ENCODE peak calls at places on chromosome 10, in eight cellular contexts. U is CD8-positive, alpha-beta T cell; X is GM23338; G is Peyer's patch; M is hepatocyte; H is left ventricle myocardium inferior; Z is PC-9; T is right lobe of liver. F is an unnamed sample. For H3K27me3 and H3K36me3, the result is how much of the 10 kb centered on the place peaks cover.

GRCh38 chr10:72315054-72315453 is 39.7 kb downstream of the DNAJB12 start:
- DNase-seq in U (no peak), X (peak), G (no peak), M (peak), H (no peak), Z (no peak), T (no peak), F (no peak)

GRCh38 chr10:86074294-86074693 is 292.3 kb downstream of the GRID1 start:
- DNase-seq in U (no peak), X (no peak), G (no peak), M (no peak), H (no peak), Z (no peak), T (no peak), F (no peak)

GRCh38 chr10:30057421-30057841 is 2.0 kb downstream of the JCAD start:
- DNase-seq in U (no peak), X (no peak), G (no peak), M (no peak), H (no peak), Z (peak), T (no peak), F (no peak)

GRCh38 chr10:107163904-107164861 is at the start of gene SORCS1:
- DNase-seq in U (no peak), X (peak), G (peak), M (peak), H (peak), Z (no peak), T (peak), F (peak)

GRCh38 chr10:13062813-13063212 is 37.1 kb upstream of the OPTN start:
- DNase-seq in U (no peak), X (no peak), G (no peak), M (no peak), H (no peak), Z (no peak), T (no peak), F (no peak)

GRCh38 chr10:22980822-22981221 is 53.0 kb downstream of the ARMC3 start:
- DNase-seq in U (no peak), X (no peak), G (no peak), M (no peak), H (no peak), Z (no peak), T (no peak), F (no peak)

GRCh38 chr10:30182191-30183075 is 123.0 kb upstream of the JCAD start:
- DNase-seq in U (no peak), X (no peak), G (no peak), M (peak), H (no peak), Z (peak), T (no peak), F (no peak)

GRCh38 chr10:121974019-121974534 is 940 bp downstream of the NSMCE4A start:
- DNase-seq in U (peak), X (peak), G (no peak), M (no peak), H (no peak), Z (no peak), T (no peak), F (no peak)

GRCh38 chr10:78458983-78459638 is 425.4 kb downstream of the RPS24 start:
- DNase-seq in U (no peak), X (no peak), G (no peak), M (peak), H (no peak), Z (peak), T (peak), F (no peak)

GRCh38 chr10:58666024-58666423 is 153.4 kb downstream of the BICC1 start:
- DNase-seq in U (peak), X (no peak), G (no peak), M (peak), H (no peak), Z (no peak), T (peak), F (no peak)

GRCh38 chr10:663844-664243 is 25.6 kb downstream of the DIP2C start:
- DNase-seq in U (no peak), X (no peak), G (no peak), M (no peak), H (no peak), Z (no peak), T (peak), F (no peak)

GRCh38 chr10:23439920-23440875 is 1.3 kb downstream of the OTUD1 start:
- DNase-seq in U (peak), X (peak), G (peak), M (peak), H (peak), Z (no peak), T (peak), F (peak)

GRCh38 chr10:132468651-132469050 is 68.9 kb upstream of the INPP5A start:
- DNase-seq in U (no peak), X (no peak), G (no peak), M (no peak), H (peak), Z (no peak), T (no peak), F (no peak)

DNA sequence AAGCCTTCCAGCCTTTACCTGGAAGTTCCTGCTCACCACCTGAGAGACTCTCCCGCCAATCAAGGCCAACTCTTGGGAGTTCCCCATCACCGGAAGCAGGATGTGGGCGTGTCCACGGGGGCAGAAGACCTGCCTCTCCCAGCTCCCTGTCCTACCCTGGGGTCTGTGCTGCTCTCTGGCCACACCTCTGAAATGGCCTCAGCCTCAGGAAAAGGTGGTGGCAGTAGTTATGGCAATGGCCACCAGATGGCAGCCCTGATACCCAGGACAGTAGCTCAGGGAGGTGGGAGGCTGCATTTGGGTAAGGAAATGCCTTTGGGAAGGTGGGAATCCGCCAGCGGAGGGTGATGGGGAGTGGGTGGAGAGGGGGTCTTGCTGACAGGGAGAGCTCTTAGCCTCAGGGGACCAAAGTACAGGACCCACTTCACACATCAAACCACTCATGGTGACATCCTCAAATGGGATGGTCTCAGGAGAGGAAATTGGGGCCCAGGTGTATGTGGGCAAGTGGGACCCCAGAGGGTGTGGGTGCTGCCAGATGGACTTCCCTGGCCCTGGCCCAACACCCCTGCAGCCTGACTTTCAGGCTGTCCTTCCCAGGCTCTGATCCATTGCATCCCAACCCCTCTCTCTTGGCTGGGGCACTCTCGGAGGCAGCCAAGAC is 33.9 kb downstream of the KAZALD1 start:
- DNase-seq in U (peak), X (peak), G (peak), M (peak), H (peak), Z (peak), T (peak), F (peak)
- H3K27me3 ChIP-seq in U (under half), X (under half), G (under half), M (under half), H (half or more), Z (under half), T (under half), F (under half)

GRCh38 chr10:33875924-33876323 is 541.5 kb upstream of the NRP1 start:
- DNase-seq in U (no peak), X (no peak), G (no peak), M (no peak), H (no peak), Z (no peak), T (no peak), F (no peak)

GRCh38 chr10:33882996-33883395 is 548.5 kb upstream of the NRP1 start:
- DNase-seq in U (no peak), X (no peak), G (no peak), M (no peak), H (no peak), Z (no peak), T (no peak), F (no peak)

GRCh38 chr10:33876547-33877400 is 542.3 kb upstream of the NRP1 start:
- DNase-seq in U (no peak), X (no peak), G (peak), M (peak), H (no peak), Z (no peak), T (peak), F (no peak)

GRCh38 chr10:33880291-33880690 is 545.8 kb upstream of the NRP1 start:
- DNase-seq in U (no peak), X (no peak), G (no peak), M (no peak), H (no peak), Z (no peak), T (no peak), F (no peak)

DNA sequence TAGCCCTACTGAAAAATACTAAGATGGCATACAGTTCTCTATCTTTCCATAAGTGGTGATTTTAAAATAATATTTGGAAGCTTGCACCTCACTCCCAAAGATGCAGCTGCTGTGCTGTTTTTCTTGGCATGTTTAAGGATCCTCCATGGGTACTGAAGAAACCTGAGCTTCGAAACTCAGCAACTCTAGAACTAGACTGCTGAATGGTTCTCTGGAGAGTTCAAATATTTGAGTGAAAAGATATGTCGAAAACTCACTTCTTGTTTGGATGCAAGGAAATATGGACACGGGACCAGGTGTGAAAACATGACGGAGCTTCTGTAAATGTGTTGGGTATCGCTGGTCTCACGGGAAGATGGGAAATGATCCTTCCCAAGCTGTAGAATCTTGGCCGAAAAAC is 543.8 kb upstream of the NRP1 start:
- DNase-seq in U (no peak), X (no peak), G (no peak), M (no peak), H (no peak), Z (no peak), T (no peak), F (no peak)
- H3K4me3 ChIP-seq in U (no peak), X (no peak), G (no peak), M (no peak), H (no peak), Z (no peak), T (no peak), F (no peak)

GRCh38 chr10:7767209-7767608 is 20.6 kb downstream of the KIN start:
- DNase-seq in U (no peak), X (no peak), G (no peak), M (no peak), H (no peak), Z (no peak), T (no peak), F (no peak)
- H3K36me3 ChIP-seq in U (under half), X (under half), G (half or more), M (under half), H (half or more), Z (under half), T (half or more), F (under half)

GRCh38 chr10:123552760-123553554 is 113.2 kb upstream of the GPR26 start:
- DNase-seq in U (no peak), X (no peak), G (no peak), M (no peak), H (no peak), Z (no peak), T (no peak), F (no peak)

GRCh38 chr10:123549761-123550454 is 116.2 kb upstream of the GPR26 start:
- DNase-seq in U (no peak), X (no peak), G (no peak), M (no peak), H (no peak), Z (no peak), T (no peak), F (no peak)

GRCh38 chr10:123548779-123549178 is 117.4 kb upstream of the GPR26 start:
- DNase-seq in U (no peak), X (peak), G (no peak), M (no peak), H (no peak), Z (no peak), T (no peak), F (no peak)

GRCh38 chr10:123551259-123551658 is 114.9 kb upstream of the GPR26 start:
- DNase-seq in U (no peak), X (no peak), G (no peak), M (no peak), H (no peak), Z (no peak), T (no peak), F (no peak)

GRCh38 chr10:123550680-123551096 is 115.5 kb upstream of the GPR26 start:
- DNase-seq in U (no peak), X (peak), G (no peak), M (no peak), H (no peak), Z (no peak), T (no peak), F (no peak)
- H3K27me3 ChIP-seq in U (under half), X (under half), G (under half), M (under half), H (half or more), Z (under half), T (under half), F (under half)

DNA sequence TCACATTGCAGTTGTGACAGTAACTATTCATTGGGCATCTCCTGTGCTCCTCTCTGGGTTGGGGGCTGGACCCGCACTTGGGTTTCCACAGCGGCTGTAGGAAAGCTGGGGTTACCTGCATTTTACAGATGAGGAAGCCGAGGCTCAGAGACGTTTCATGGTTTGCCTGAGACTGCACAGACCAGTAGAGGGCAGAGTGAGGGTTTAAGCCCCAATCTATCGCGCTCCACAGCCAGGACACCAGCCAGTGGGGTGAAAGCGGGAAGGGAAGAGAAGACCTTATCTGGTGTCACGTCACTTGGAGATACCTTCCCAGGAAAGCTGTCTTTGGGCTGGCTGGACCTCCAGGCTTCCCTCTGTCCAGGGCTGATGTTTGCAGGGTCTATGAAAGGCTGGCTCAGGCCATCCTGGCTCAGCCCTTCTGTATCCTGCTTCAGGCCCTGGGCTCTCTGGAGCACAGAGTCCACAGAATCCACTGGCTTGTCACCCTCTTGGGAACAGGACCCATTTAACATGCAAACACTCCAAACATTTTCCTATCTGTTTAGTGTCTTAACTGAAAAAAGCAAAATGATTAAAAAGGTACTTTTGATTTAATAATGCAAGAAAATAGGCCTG is 167.7 kb downstream of the EMX2 start:
- DNase-seq in U (no peak), X (peak), G (no peak), M (no peak), H (no peak), Z (no peak), T (no peak), F (no peak)
- H3K4me3 ChIP-seq in U (no peak), X (no peak), G (no peak), M (no peak), H (no peak), Z (no peak), T (no peak), F (no peak)

GRCh38 chr10:48802611-48803046 is 118.0 kb downstream of the WDFY4 start:
- DNase-seq in U (no peak), X (no peak), G (no peak), M (no peak), H (no peak), Z (no peak), T (no peak), F (no peak)
- H3K36me3 ChIP-seq in U (under half), X (under half), G (under half), M (under half), H (under half), Z (under half), T (under half), F (under half)

GRCh38 chr10:100677290-100677945 is 68.0 kb upstream of the PAX2 start:
- DNase-seq in U (no peak), X (no peak), G (no peak), M (no peak), H (no peak), Z (no peak), T (no peak), F (no peak)
- H3K27me3 ChIP-seq in U (under half), X (half or more), G (under half), M (half or more), H (half or more), Z (under half), T (under half), F (under half)

F was measured in SJCRH30.